ENCODE peak calls at places on chromosome 15, in nine cellular contexts. One of them, this sample, is unnamed. For H3K36me3 and H3K4me1, the result is how much of the 10 kb centered on the place peaks cover.

GRCh38 chr15:57245130-57245529 is 131.2 kb upstream of the CGNL1 start:
- DNase-seq in heart right ventricle: no peak
- DNase-seq in vagina: no peak
- DNase-seq in left lung: no peak
- DNase-seq in SJSA1: no peak
- DNase-seq in endodermal cell: no peak
- DNase-seq in tibial artery: no peak
- DNase-seq in upper lobe of left lung: no peak
- DNase-seq in psoas muscle: no peak
- DNase-seq in this sample: no peak

GRCh38 chr15:79168922-79169322 is 78.3 kb upstream of the RASGRF1 start:
- DNase-seq in heart right ventricle: peak
- DNase-seq in vagina: peak
- DNase-seq in left lung: no peak
- DNase-seq in SJSA1: peak
- DNase-seq in endodermal cell: peak
- DNase-seq in tibial artery: no peak
- DNase-seq in upper lobe of left lung: no peak
- DNase-seq in psoas muscle: no peak
- DNase-seq in this sample: no peak

GRCh38 chr15:58705105-58705504 is 44.4 kb downstream of the ADAM10 start:
- DNase-seq in heart right ventricle: no peak
- DNase-seq in vagina: no peak
- DNase-seq in left lung: no peak
- DNase-seq in SJSA1: no peak
- DNase-seq in endodermal cell: no peak
- DNase-seq in tibial artery: no peak
- DNase-seq in upper lobe of left lung: no peak
- DNase-seq in psoas muscle: no peak
- DNase-seq in this sample: no peak

GRCh38 chr15:70562906-70563305 is 200.5 kb downstream of the UACA start:
- DNase-seq in heart right ventricle: no peak
- DNase-seq in vagina: peak
- DNase-seq in left lung: no peak
- DNase-seq in SJSA1: no peak
- DNase-seq in endodermal cell: peak
- DNase-seq in tibial artery: peak
- DNase-seq in upper lobe of left lung: no peak
- DNase-seq in psoas muscle: no peak
- DNase-seq in this sample: no peak

GRCh38 chr15:48112242-48112641 is 8.5 kb upstream of the SLC24A5 start:
- DNase-seq in heart right ventricle: no peak
- DNase-seq in vagina: no peak
- DNase-seq in left lung: no peak
- DNase-seq in SJSA1: peak
- DNase-seq in endodermal cell: peak
- DNase-seq in tibial artery: no peak
- DNase-seq in upper lobe of left lung: no peak
- DNase-seq in psoas muscle: no peak
- DNase-seq in this sample: peak

GRCh38 chr15:55434989-55435825 is 26.9 kb downstream of the PIERCE2 start:
- DNase-seq in heart right ventricle: no peak
- DNase-seq in vagina: no peak
- DNase-seq in left lung: no peak
- DNase-seq in SJSA1: peak
- DNase-seq in endodermal cell: no peak
- DNase-seq in tibial artery: no peak
- DNase-seq in upper lobe of left lung: no peak
- DNase-seq in psoas muscle: no peak
- DNase-seq in this sample: no peak

GRCh38 chr15:28885630-28886430 is at the start of gene APBA2:
- DNase-seq in heart right ventricle: no peak
- DNase-seq in vagina: no peak
- DNase-seq in left lung: no peak
- DNase-seq in SJSA1: peak
- DNase-seq in endodermal cell: peak
- DNase-seq in tibial artery: no peak
- DNase-seq in upper lobe of left lung: no peak
- DNase-seq in psoas muscle: no peak
- DNase-seq in this sample: no peak

GRCh38 chr15:79090487-79091203 is at the start of gene RASGRF1:
- DNase-seq in heart right ventricle: no peak
- DNase-seq in vagina: peak
- DNase-seq in left lung: no peak
- DNase-seq in SJSA1: no peak
- DNase-seq in endodermal cell: peak
- DNase-seq in tibial artery: peak
- DNase-seq in upper lobe of left lung: peak
- DNase-seq in psoas muscle: no peak
- DNase-seq in this sample: no peak

GRCh38 chr15:69568621-69569020 is 116.0 kb downstream of the RPLP1 start:
- DNase-seq in heart right ventricle: no peak
- DNase-seq in vagina: no peak
- DNase-seq in left lung: no peak
- DNase-seq in SJSA1: peak
- DNase-seq in endodermal cell: no peak
- DNase-seq in tibial artery: peak
- DNase-seq in upper lobe of left lung: no peak
- DNase-seq in psoas muscle: no peak
- DNase-seq in this sample: peak

GRCh38 chr15:40754574-40754882 is 526 bp downstream of the RMDN3 start:
- DNase-seq in heart right ventricle: no peak
- DNase-seq in vagina: no peak
- DNase-seq in left lung: peak
- DNase-seq in SJSA1: peak
- DNase-seq in endodermal cell: peak
- DNase-seq in tibial artery: no peak
- DNase-seq in upper lobe of left lung: peak
- DNase-seq in psoas muscle: peak
- DNase-seq in this sample: peak

GRCh38 chr15:84836859-84837258 is 19.7 kb downstream of the ALPK3 start:
- DNase-seq in heart right ventricle: no peak
- DNase-seq in vagina: no peak
- DNase-seq in left lung: no peak
- DNase-seq in SJSA1: no peak
- DNase-seq in endodermal cell: no peak
- DNase-seq in tibial artery: no peak
- DNase-seq in upper lobe of left lung: no peak
- DNase-seq in psoas muscle: no peak
- DNase-seq in this sample: no peak

GRCh38 chr15:70347766-70348558 is 250.2 kb upstream of the TLE3 start:
- DNase-seq in heart right ventricle: no peak
- DNase-seq in vagina: no peak
- DNase-seq in left lung: no peak
- DNase-seq in SJSA1: no peak
- DNase-seq in endodermal cell: no peak
- DNase-seq in tibial artery: no peak
- DNase-seq in upper lobe of left lung: no peak
- DNase-seq in psoas muscle: no peak
- DNase-seq in this sample: no peak

GRCh38 chr15:38474155-38474757 is 20.3 kb downstream of the FAM98B start:
- DNase-seq in heart right ventricle: peak
- DNase-seq in vagina: no peak
- DNase-seq in left lung: no peak
- DNase-seq in SJSA1: peak
- DNase-seq in endodermal cell: peak
- DNase-seq in tibial artery: no peak
- DNase-seq in upper lobe of left lung: peak
- DNase-seq in psoas muscle: no peak
- DNase-seq in this sample: peak

GRCh38 chr15:98689431-98689861 is 41.1 kb downstream of the IGF1R start:
- DNase-seq in heart right ventricle: no peak
- DNase-seq in vagina: no peak
- DNase-seq in left lung: no peak
- DNase-seq in SJSA1: peak
- DNase-seq in endodermal cell: no peak
- DNase-seq in tibial artery: no peak
- DNase-seq in upper lobe of left lung: no peak
- DNase-seq in psoas muscle: no peak
- DNase-seq in this sample: peak

GRCh38 chr15:62928242-62928995 is 114.1 kb upstream of the TPM1 start:
- DNase-seq in heart right ventricle: peak
- DNase-seq in vagina: no peak
- DNase-seq in left lung: no peak
- DNase-seq in SJSA1: peak
- DNase-seq in endodermal cell: no peak
- DNase-seq in tibial artery: peak
- DNase-seq in upper lobe of left lung: no peak
- DNase-seq in psoas muscle: no peak
- DNase-seq in this sample: peak
- H3K36me3 ChIP-seq in heart right ventricle: under half
- H3K36me3 ChIP-seq in vagina: under half
- H3K36me3 ChIP-seq in left lung: under half
- H3K36me3 ChIP-seq in SJSA1: under half
- H3K36me3 ChIP-seq in endodermal cell: under half
- H3K36me3 ChIP-seq in tibial artery: under half
- H3K36me3 ChIP-seq in upper lobe of left lung: under half
- H3K36me3 ChIP-seq in psoas muscle: under half
- H3K36me3 ChIP-seq in this sample: under half

DNA sequence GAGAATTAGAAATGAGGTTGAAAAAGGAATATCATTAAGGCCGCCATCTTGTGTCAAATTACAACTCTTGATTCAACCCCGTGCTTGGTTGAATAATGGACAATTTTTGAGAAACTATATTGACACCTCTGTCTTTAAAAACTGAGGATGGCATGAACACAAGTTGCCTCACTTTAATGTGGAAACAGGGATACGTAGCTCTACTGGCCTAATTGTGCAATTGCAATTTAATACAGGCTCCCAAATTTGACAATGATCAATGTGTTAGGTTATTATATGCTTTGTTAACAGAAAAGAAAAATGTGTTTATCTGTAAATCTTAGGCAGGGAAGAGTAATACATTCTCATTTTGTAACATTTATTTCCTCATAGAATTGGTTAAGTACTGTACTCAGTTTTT is 77.1 kb upstream of the MCTP2 start:
- DNase-seq in heart right ventricle: no peak
- DNase-seq in vagina: no peak
- DNase-seq in left lung: no peak
- DNase-seq in SJSA1: no peak
- DNase-seq in endodermal cell: no peak
- DNase-seq in tibial artery: no peak
- DNase-seq in upper lobe of left lung: no peak
- DNase-seq in psoas muscle: no peak
- DNase-seq in this sample: no peak
- H3K4me1 ChIP-seq in heart right ventricle: under half
- H3K4me1 ChIP-seq in vagina: under half
- H3K4me1 ChIP-seq in left lung: under half
- H3K4me1 ChIP-seq in SJSA1: under half
- H3K4me1 ChIP-seq in endodermal cell: under half
- H3K4me1 ChIP-seq in tibial artery: under half
- H3K4me1 ChIP-seq in upper lobe of left lung: under half
- H3K4me1 ChIP-seq in psoas muscle: under half
- H3K4me1 ChIP-seq in this sample: under half

DNA sequence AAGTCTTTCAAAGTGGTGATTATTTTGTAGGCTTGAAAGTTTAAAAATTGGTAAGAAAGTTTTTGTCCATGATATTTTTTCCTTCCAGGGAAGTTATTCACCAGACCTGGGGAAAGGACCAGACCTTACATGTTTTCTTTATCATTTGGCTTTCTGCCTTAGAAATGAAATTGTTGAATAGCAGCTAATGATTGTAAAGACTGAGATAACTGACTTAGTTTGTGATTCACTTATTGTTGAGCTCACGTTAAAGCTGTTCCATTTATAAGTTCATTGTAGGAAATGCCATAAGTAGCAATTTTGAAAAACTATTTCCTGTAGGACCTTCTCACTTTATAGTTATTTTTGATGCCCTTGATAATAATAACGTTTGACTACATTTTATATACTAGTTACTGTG is 51.9 kb downstream of the IQGAP1 start:
- DNase-seq in heart right ventricle: no peak
- DNase-seq in vagina: no peak
- DNase-seq in left lung: no peak
- DNase-seq in SJSA1: no peak
- DNase-seq in endodermal cell: no peak
- DNase-seq in tibial artery: no peak
- DNase-seq in upper lobe of left lung: no peak
- DNase-seq in psoas muscle: no peak
- DNase-seq in this sample: no peak
- H3K36me3 ChIP-seq in heart right ventricle: under half
- H3K36me3 ChIP-seq in vagina: under half
- H3K36me3 ChIP-seq in left lung: half or more
- H3K36me3 ChIP-seq in SJSA1: half or more
- H3K36me3 ChIP-seq in endodermal cell: half or more
- H3K36me3 ChIP-seq in tibial artery: half or more
- H3K36me3 ChIP-seq in upper lobe of left lung: half or more
- H3K36me3 ChIP-seq in psoas muscle: under half
- H3K36me3 ChIP-seq in this sample: half or more

GRCh38 chr15:66476535-66476934 is 21.0 kb downstream of the SNAPC5 start:
- DNase-seq in heart right ventricle: no peak
- DNase-seq in vagina: no peak
- DNase-seq in left lung: no peak
- DNase-seq in SJSA1: no peak
- DNase-seq in endodermal cell: no peak
- DNase-seq in tibial artery: no peak
- DNase-seq in upper lobe of left lung: no peak
- DNase-seq in psoas muscle: no peak
- DNase-seq in this sample: no peak

GRCh38 chr15:66472176-66472999 is 25.2 kb downstream of the SNAPC5 start:
- DNase-seq in heart right ventricle: no peak
- DNase-seq in vagina: no peak
- DNase-seq in left lung: no peak
- DNase-seq in SJSA1: peak
- DNase-seq in endodermal cell: peak
- DNase-seq in tibial artery: no peak
- DNase-seq in upper lobe of left lung: no peak
- DNase-seq in psoas muscle: no peak
- DNase-seq in this sample: no peak

GRCh38 chr15:66477011-66477410 is 20.6 kb downstream of the SNAPC5 start:
- DNase-seq in heart right ventricle: no peak
- DNase-seq in vagina: no peak
- DNase-seq in left lung: no peak
- DNase-seq in SJSA1: no peak
- DNase-seq in endodermal cell: no peak
- DNase-seq in tibial artery: no peak
- DNase-seq in upper lobe of left lung: no peak
- DNase-seq in psoas muscle: no peak
- DNase-seq in this sample: no peak

DNA sequence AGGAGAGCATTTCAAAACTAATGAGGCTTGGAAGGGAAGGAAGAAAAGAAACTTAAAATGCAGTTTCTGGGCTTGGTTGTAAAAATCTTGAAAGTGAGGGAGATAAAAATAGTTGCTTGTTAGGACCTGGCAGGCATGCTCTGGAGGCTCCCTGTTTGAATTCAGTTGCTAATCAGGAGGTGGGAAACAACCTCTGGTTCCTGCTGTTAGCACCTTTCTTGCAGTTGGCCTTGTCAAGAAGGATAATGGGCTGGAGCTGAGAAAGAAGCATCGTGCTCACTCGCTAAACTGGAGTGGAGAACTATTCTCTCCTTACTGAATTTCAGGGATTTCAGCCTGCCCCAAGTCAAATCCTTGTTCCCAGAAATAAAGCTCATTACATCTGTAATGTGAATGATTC is 23.4 kb downstream of the SNAPC5 start:
- DNase-seq in heart right ventricle: no peak
- DNase-seq in vagina: no peak
- DNase-seq in left lung: no peak
- DNase-seq in SJSA1: no peak
- DNase-seq in endodermal cell: peak
- DNase-seq in tibial artery: no peak
- DNase-seq in upper lobe of left lung: no peak
- DNase-seq in psoas muscle: no peak
- DNase-seq in this sample: no peak
- H3K4me1 ChIP-seq in heart right ventricle: under half
- H3K4me1 ChIP-seq in vagina: under half
- H3K4me1 ChIP-seq in left lung: under half
- H3K4me1 ChIP-seq in SJSA1: under half
- H3K4me1 ChIP-seq in endodermal cell: under half
- H3K4me1 ChIP-seq in tibial artery: under half
- H3K4me1 ChIP-seq in upper lobe of left lung: under half
- H3K4me1 ChIP-seq in psoas muscle: under half
- H3K4me1 ChIP-seq in this sample: under half

GRCh38 chr15:90456236-90456635 is 68.2 kb downstream of the IQGAP1 start:
- DNase-seq in heart right ventricle: no peak
- DNase-seq in vagina: no peak
- DNase-seq in left lung: no peak
- DNase-seq in SJSA1: no peak
- DNase-seq in endodermal cell: peak
- DNase-seq in tibial artery: no peak
- DNase-seq in upper lobe of left lung: no peak
- DNase-seq in psoas muscle: no peak
- DNase-seq in this sample: no peak
- H3K36me3 ChIP-seq in heart right ventricle: half or more
- H3K36me3 ChIP-seq in vagina: half or more
- H3K36me3 ChIP-seq in left lung: half or more
- H3K36me3 ChIP-seq in SJSA1: half or more
- H3K36me3 ChIP-seq in endodermal cell: half or more
- H3K36me3 ChIP-seq in tibial artery: half or more
- H3K36me3 ChIP-seq in upper lobe of left lung: half or more
- H3K36me3 ChIP-seq in psoas muscle: under half
- H3K36me3 ChIP-seq in this sample: under half